ENCODE peak calls at places on chromosome 2, in nine cellular contexts. X is GM12892, C is prostate gland, D is HL-60, G is suprapubic skin, R is stomach, Q is HCT116, K is GM12891, U is transverse colon. W is an unnamed sample.

GRCh38 chr2:177165103-177165583 is 47.5 kb upstream of the HNRNPA3 start:
- DNase-seq in X (no peak), C (no peak), D (no peak), G (peak), R (no peak), Q (no peak), K (no peak), U (peak), W (no peak)

GRCh38 chr2:237790353-237790752 is 8.2 kb upstream of the RBM44 start:
- DNase-seq in X (no peak), C (no peak), D (no peak), G (no peak), R (no peak), Q (no peak), K (no peak), U (no peak), W (peak)

GRCh38 chr2:11748018-11748860 is 1.8 kb downstream of the LPIN1 start:
- DNase-seq in X (no peak), C (no peak), D (no peak), G (no peak), R (no peak), Q (no peak), K (no peak), U (no peak), W (no peak)

GRCh38 chr2:31187166-31187565 is 30.1 kb downstream of the CAPN14 start:
- DNase-seq in X (no peak), C (no peak), D (no peak), G (no peak), R (no peak), Q (no peak), K (no peak), U (no peak), W (no peak)

GRCh38 chr2:219425238-219426067 is 7.3 kb downstream of the DES start:
- DNase-seq in X (no peak), C (no peak), D (no peak), G (no peak), R (no peak), Q (no peak), K (no peak), U (no peak), W (no peak)

GRCh38 chr2:10064932-10065682 is 15.1 kb downstream of the CYS1 start:
- DNase-seq in X (no peak), C (no peak), D (no peak), G (no peak), R (no peak), Q (no peak), K (no peak), U (no peak), W (no peak)

GRCh38 chr2:130768191-130768855 is 13.0 kb downstream of the AMER3 start:
- DNase-seq in X (no peak), C (no peak), D (no peak), G (no peak), R (no peak), Q (no peak), K (no peak), U (no peak), W (no peak)

GRCh38 chr2:2899826-2900225 is 477.8 kb downstream of the EIPR1 start:
- DNase-seq in X (no peak), C (no peak), D (no peak), G (no peak), R (no peak), Q (no peak), K (no peak), U (no peak), W (peak)

GRCh38 chr2:204673877-204674276 is 128.6 kb downstream of the PARD3B start:
- DNase-seq in X (no peak), C (no peak), D (no peak), G (no peak), R (no peak), Q (no peak), K (no peak), U (no peak), W (no peak)

GRCh38 chr2:158745067-158745865 is 49.9 kb upstream of the DAPL1 start:
- DNase-seq in X (no peak), C (peak), D (no peak), G (no peak), R (no peak), Q (peak), K (no peak), U (peak), W (no peak)

GRCh38 chr2:233273120-233273519 is 21.6 kb downstream of the ATG16L1 start:
- DNase-seq in X (no peak), C (no peak), D (no peak), G (no peak), R (no peak), Q (no peak), K (no peak), U (no peak), W (no peak)

GRCh38 chr2:119253114-119253702 is 29.6 kb downstream of the STEAP3 start:
- DNase-seq in X (no peak), C (no peak), D (no peak), G (no peak), R (no peak), Q (peak), K (no peak), U (no peak), W (no peak)

DNA sequence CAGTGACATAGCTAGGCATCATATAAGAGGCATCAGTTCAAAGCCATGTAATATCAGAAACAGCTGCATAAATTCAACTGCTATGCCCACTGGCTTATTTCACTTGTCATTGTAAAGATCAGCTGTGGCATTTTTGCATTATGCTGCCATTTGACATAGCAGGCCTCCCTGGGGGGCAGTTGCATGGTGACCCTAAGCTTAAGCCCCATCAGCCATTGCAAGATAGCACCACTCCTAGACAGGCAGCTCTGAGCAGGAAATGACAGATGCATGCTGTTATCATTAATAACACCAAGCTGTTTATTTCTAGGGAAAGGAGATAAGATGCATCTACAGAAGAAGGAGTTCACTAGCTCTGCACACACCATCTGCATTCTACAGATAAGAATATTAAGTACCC is 233.4 kb upstream of the CNTNAP5 start:
- DNase-seq in X (no peak), C (no peak), D (no peak), G (no peak), R (no peak), Q (no peak), K (no peak), U (no peak), W (no peak)
- TF ChIP-seq POLR2AphosphoS5 in X (no peak), C (no peak), D (no peak), G (no peak), R (no peak), Q (no peak), K (no peak), U (no peak), W (no peak)

GRCh38 chr2:27078267-27079194 is at the start of gene EMILIN1:
- DNase-seq in X (no peak), C (no peak), D (no peak), G (peak), R (peak), Q (no peak), K (no peak), U (peak), W (peak)
- TF ChIP-seq POLR2AphosphoS5 in X (no peak), C (peak), D (no peak), G (no peak), R (no peak), Q (no peak), K (no peak), U (peak), W (peak)

GRCh38 chr2:99386011-99386410 is 48.8 kb downstream of the EIF5B start:
- DNase-seq in X (no peak), C (no peak), D (no peak), G (no peak), R (no peak), Q (no peak), K (no peak), U (no peak), W (no peak)

GRCh38 chr2:99389371-99389770 is 52.2 kb downstream of the EIF5B start:
- DNase-seq in X (no peak), C (no peak), D (no peak), G (no peak), R (no peak), Q (no peak), K (no peak), U (no peak), W (no peak)

GRCh38 chr2:99389946-99390345 is 52.8 kb downstream of the EIF5B start:
- DNase-seq in X (no peak), C (no peak), D (no peak), G (no peak), R (no peak), Q (no peak), K (no peak), U (no peak), W (no peak)

DNA sequence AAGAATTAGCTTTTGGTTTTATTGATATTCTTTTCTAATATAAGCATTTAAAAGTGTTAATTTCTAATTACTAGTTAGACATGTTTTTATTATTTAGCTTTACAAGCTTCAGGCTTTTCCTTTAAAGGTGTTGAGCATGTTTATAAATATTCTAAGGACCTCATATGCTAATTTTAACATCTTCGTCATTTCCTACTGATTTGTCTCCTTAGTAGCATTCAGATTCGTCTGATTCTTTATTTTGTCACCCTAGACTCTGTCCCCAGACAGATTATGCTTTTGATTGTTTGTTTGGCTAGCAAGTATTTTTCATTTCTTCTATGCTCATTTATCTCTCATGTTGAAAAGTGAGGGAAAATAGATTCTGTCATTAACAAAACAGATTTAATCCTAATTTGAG is 51.7 kb downstream of the EIF5B start:
- DNase-seq in X (no peak), C (no peak), D (no peak), G (no peak), R (no peak), Q (no peak), K (no peak), U (no peak), W (no peak)
- TF ChIP-seq POLR2AphosphoS5 in X (no peak), C (no peak), D (no peak), G (no peak), R (no peak), Q (no peak), K (no peak), U (no peak), W (no peak)

DNA sequence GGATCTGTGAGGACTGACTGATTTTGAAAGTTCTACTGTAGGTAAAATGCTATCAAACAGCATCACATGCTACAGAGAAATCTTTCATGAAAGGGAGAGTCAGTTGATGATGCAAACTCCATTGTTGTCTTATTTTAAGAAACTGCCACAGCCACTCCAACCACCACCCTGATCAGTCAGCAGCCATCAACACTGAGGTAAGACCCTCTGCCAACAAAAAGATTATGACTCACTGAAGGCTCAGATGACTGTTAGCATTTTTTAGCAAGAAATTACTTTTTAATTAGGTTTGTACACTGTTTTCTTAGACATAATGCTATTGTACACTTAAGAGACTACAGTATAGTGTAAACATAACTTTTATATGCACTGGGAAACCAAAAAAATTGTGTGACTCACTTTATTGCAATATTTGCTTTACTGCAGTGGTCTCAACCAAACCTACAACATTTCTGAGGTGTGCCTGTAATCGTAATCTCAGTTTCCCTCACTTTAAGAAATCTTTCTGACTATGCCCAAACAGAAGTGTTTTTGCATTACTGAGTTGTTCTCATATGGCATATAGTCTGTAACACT is 42.8 kb downstream of the METTL8 start:
- DNase-seq in X (no peak), C (no peak), D (no peak), G (no peak), R (no peak), Q (no peak), K (no peak), U (no peak), W (no peak)
- TF ChIP-seq POLR2AphosphoS5 in X (no peak), C (no peak), D (no peak), G (no peak), R (no peak), Q (no peak), K (no peak), U (no peak), W (no peak)

GRCh38 chr2:69081001-69081400 is 68.0 kb downstream of the ANTXR1 start:
- DNase-seq in X (no peak), C (no peak), D (no peak), G (no peak), R (no peak), Q (no peak), K (no peak), U (no peak), W (no peak)

GRCh38 chr2:69084492-69084891 is 71.5 kb downstream of the ANTXR1 start:
- DNase-seq in X (no peak), C (no peak), D (no peak), G (no peak), R (no peak), Q (no peak), K (no peak), U (no peak), W (no peak)

GRCh38 chr2:69083126-69083733 is 70.3 kb downstream of the ANTXR1 start:
- DNase-seq in X (no peak), C (no peak), D (peak), G (no peak), R (no peak), Q (no peak), K (no peak), U (no peak), W (no peak)

GRCh38 chr2:69081757-69082156 is 68.8 kb downstream of the ANTXR1 start:
- DNase-seq in X (no peak), C (no peak), D (no peak), G (no peak), R (no peak), Q (no peak), K (no peak), U (no peak), W (no peak)

DNA sequence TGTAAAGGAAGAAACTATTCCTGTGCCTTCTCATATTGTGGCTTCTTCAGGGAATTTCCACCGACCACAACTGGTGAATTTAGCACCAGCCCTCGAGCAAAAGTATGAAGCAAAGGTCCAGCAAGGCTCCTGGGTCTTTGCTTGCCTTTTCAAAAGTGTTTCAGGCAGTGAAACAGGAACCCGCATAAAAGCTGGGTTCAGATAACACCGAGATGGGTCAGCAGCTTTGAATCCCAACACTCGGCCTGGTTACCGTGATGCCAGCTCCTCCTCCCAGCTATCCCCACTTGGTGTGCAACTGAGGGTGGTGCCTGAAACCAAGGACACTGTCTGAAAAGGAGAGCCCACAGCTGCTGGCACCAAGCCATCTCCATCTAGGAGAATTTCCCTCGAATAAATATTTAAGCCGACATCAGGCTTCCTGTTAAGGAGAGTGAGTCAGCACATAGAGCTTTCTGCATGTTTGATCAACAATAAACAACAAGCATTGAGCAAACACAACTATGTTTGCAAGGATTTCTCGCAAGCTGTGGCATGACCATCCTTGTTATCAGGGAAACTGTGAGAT is 69.5 kb downstream of the ANTXR1 start:
- DNase-seq in X (no peak), C (peak), D (no peak), G (no peak), R (peak), Q (no peak), K (no peak), U (peak), W (no peak)
- TF ChIP-seq POLR2AphosphoS5 in X (no peak), C (peak), D (no peak), G (peak), R (no peak), Q (no peak), K (no peak), U (no peak), W (no peak)